ENCODE peak calls at places on chromosome 9, in eight cellular contexts. O is psoas muscle; A is CD8-positive, alpha-beta memory T cell; R is A549; D is adrenal gland; U is foreskin keratinocyte; Y is transverse colon; I is GM23248. F is an unnamed sample.

GRCh38 chr9:34279431-34279830 is 49.6 kb downstream of the KIF24 start:
- DNase-seq in D (peak; percentile 16), Y (no peak), I (peak; percentile 9), O (no peak), R (no peak), A (no peak), U (peak; percentile 40), F (peak; percentile 22)

GRCh38 chr9:36762958-36763357 is 190.3 kb downstream of the MELK start:
- DNase-seq in U (no peak), O (no peak), R (no peak), A (no peak), I (no peak), D (no peak), Y (no peak), F (no peak)

GRCh38 chr9:131406567-131407436 is 12.9 kb downstream of the PRRC2B start:
- DNase-seq in R (no peak), O (no peak), Y (no peak), I (peak; percentile 66), U (no peak), D (no peak), A (peak; percentile 39), F (no peak)

GRCh38 chr9:33300546-33300945 is 10.2 kb downstream of the NFX1 start:
- DNase-seq in O (peak; percentile 22), Y (no peak), R (no peak), I (peak; percentile 3), U (peak; percentile 10), A (no peak), D (no peak), F (no peak)

GRCh38 chr9:92196400-92196799 is 81.2 kb upstream of the SPTLC1 start:
- DNase-seq in D (no peak), I (no peak), A (no peak), R (no peak), O (no peak), U (no peak), Y (no peak), F (no peak)

GRCh38 chr9:135951889-135952663 is 9.1 kb downstream of the UBAC1 start:
- DNase-seq in R (no peak), O (peak; percentile 76), A (no peak), D (no peak), U (peak; percentile 90), I (no peak), Y (no peak), F (no peak)

GRCh38 chr9:89555426-89556375 is 49.1 kb upstream of the GADD45G start:
- DNase-seq in R (no peak), Y (no peak), U (no peak), I (no peak), O (no peak), A (no peak), D (no peak), F (no peak)

GRCh38 chr9:6759114-6759977 is 1.6 kb downstream of the KDM4C start:
- DNase-seq in I (peak; percentile 95), R (peak; percentile 38), Y (peak; percentile 29), A (peak; percentile 78), O (no peak), D (peak; percentile 24), U (peak; percentile 64), F (no peak)

GRCh38 chr9:102986425-102986824 is 8.7 kb upstream of the CYLC2 start:
- DNase-seq in U (no peak), D (no peak), O (no peak), I (no peak), R (no peak), A (no peak), Y (no peak), F (no peak)

GRCh38 chr9:3698531-3698930 is 172.7 kb upstream of the RFX3 start:
- DNase-seq in U (no peak), I (no peak), D (no peak), A (no peak), Y (no peak), R (no peak), O (no peak), F (no peak)

GRCh38 chr9:7507539-7508251 is 291.9 kb downstream of the DMAC1 start:
- DNase-seq in R (no peak), Y (no peak), I (no peak), D (no peak), A (no peak), U (no peak), O (no peak), F (no peak)

GRCh38 chr9:127783111-127783621 is 2.7 kb upstream of the CDK9 start:
- DNase-seq in A (peak; percentile 88), I (no peak), R (no peak), U (no peak), Y (peak; percentile 70), D (peak; percentile 37), O (peak; percentile 56), F (no peak)

GRCh38 chr9:31321256-31321655 is 1063.2 kb upstream of the ACO1 start:
- DNase-seq in U (no peak), A (no peak), Y (no peak), D (no peak), I (no peak), O (no peak), R (no peak), F (no peak)

GRCh38 chr9:109118802-109119438 is 827 bp downstream of the TMEM245 start:
- DNase-seq in R (no peak), U (no peak), Y (no peak), A (no peak), I (peak; percentile 48), O (no peak), D (peak; percentile 11), F (no peak)

GRCh38 chr9:109115931-109116541 is 3.7 kb downstream of the TMEM245 start:
- DNase-seq in R (no peak), I (no peak), A (no peak), D (peak; percentile 75), U (no peak), O (peak; percentile 24), Y (no peak), F (peak; percentile 39)

GRCh38 chr9:109120204-109120789 is 550 bp upstream of the TMEM245 start:
- DNase-seq in A (no peak), D (no peak), U (no peak), R (no peak), Y (no peak), I (no peak), O (no peak), F (no peak)

GRCh38 chr9:109119439-109120203 is at the start of gene TMEM245:
- DNase-seq in Y (peak; percentile 97), I (peak; percentile 99), U (peak; percentile 97), D (peak; percentile 98), O (peak; percentile 96), A (peak; percentile 96), R (peak; percentile 92), F (peak; percentile 96)

DNA sequence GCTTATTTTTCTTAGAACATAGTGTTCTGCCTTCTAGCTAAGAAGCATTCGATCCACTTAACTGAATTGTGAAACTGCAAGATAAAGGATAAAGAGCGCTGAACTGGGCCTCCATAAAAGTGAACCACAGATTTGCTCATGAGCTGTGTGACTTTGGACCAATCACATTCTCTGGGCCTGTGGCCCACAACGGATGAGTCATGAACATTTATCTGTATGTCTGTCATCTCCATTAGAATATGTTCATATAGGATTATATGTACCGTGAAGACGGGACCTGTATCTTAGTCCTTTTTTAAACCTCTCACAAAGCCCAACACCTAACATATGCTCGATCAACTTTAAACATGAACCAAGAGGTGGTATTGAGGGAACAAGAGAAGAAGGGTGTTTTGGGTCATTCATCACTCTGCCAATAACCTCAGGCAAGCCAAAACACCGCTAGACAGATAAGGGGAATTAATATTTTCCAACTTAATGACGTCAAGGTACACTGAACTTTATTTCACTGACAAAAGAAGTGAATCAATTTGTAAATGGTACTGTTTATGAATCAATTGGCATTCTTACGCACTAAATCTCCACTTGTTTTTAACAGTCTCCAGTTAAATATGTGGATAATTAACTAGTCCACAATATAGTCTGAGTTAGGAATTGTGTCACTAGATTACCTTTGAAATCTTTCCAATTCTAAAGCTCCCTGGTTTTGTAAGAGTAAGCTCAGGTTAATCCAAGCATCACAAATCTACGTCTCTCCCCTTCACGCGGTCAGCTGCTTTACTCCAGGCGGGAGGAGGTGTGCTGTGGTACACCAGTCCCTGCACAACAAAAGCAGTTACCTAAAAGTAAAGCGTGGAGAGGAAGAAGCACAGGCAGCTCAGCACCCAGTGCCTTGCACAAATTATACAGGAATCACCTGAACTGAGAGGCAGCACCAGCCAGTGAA is 1.6 kb downstream of the TMEM245 start:
- DNase-seq in U (peak; percentile 75), D (peak; percentile 86), A (peak; percentile 18), R (peak; percentile 81), Y (peak; percentile 19), I (peak; percentile 62), O (peak; percentile 29), F (peak; percentile 36)
- H3K4me1 ChIP-seq in U (peaks cover 8% of the 10 kb centered on the region), D (peaks cover 54% of the 10 kb centered on the region), A (peaks cover 58% of the 10 kb centered on the region), R (peaks cover 53% of the 10 kb centered on the region), Y (peaks cover 39% of the 10 kb centered on the region), I (peaks cover 18% of the 10 kb centered on the region), O (peaks cover 50% of the 10 kb centered on the region), F (peaks cover 5% of the 10 kb centered on the region)

GRCh38 chr9:124269556-124269955 is 11.8 kb downstream of the NEK6 start:
- DNase-seq in A (no peak), R (no peak), U (no peak), I (no peak), O (no peak), Y (no peak), D (no peak), F (no peak)
- H3K4me1 ChIP-seq in A (no peaks in the 10 kb centered on the region), R (peaks cover 41% of the 10 kb centered on the region), U (peaks cover 19% of the 10 kb centered on the region), I (peaks cover 47% of the 10 kb centered on the region), O (peaks cover 30% of the 10 kb centered on the region), Y (peaks cover 65% of the 10 kb centered on the region), D (peaks cover 18% of the 10 kb centered on the region), F (peaks cover 7% of the 10 kb centered on the region)

GRCh38 chr9:134652291-134653225 is 11.0 kb downstream of the COL5A1 start:
- DNase-seq in A (no peak), R (no peak), U (no peak), Y (no peak), I (no peak), D (no peak), O (peak; percentile 9), F (no peak)
- H3K4me1 ChIP-seq in A (no peaks in the 10 kb centered on the region), R (peaks cover 47% of the 10 kb centered on the region), U (no peaks in the 10 kb centered on the region), Y (peaks cover 20% of the 10 kb centered on the region), I (peaks cover 29% of the 10 kb centered on the region), D (peaks cover 15% of the 10 kb centered on the region), O (no peaks in the 10 kb centered on the region), F (peaks cover 43% of the 10 kb centered on the region)

GRCh38 chr9:122393284-122393983 is 22.6 kb downstream of the PTGS1 start:
- DNase-seq in O (no peak), A (no peak), Y (no peak), R (no peak), D (no peak), U (no peak), I (no peak), F (no peak)

GRCh38 chr9:122394265-122395242 is 23.7 kb downstream of the PTGS1 start:
- DNase-seq in R (no peak), D (no peak), I (peak; percentile 93), A (no peak), U (peak; percentile 33), O (peak; percentile 69), Y (peak; percentile 38), F (peak; percentile 49)

GRCh38 chr9:122389799-122390481 is 19.1 kb downstream of the PTGS1 start:
- DNase-seq in I (no peak), R (no peak), O (no peak), U (no peak), Y (no peak), D (no peak), A (no peak), F (no peak)

GRCh38 chr9:122392284-122392683 is 21.5 kb downstream of the PTGS1 start:
- DNase-seq in U (no peak), R (no peak), Y (no peak), A (no peak), O (no peak), D (no peak), I (no peak), F (no peak)

DNA sequence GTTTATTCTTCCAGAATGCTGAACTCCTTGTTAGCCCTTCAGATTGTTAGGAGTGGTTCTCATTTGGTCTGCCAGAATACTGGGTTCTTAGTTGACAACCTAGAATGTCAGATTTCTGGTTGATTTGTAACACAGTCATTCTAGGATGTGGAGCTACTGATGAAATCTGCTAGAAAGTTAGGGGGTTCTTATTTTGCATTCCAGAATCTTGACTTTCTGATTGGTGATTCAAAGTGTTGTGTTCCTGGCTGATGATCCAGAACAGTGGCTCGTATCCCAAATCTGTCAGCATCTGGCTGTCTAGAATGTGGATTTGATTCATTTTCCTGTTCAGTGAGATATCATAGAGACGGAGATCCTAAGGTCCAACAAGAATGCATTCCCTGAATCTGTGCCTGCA is 21.9 kb downstream of the PTGS1 start:
- DNase-seq in Y (no peak), O (no peak), A (no peak), D (no peak), I (peak; percentile 47), R (no peak), U (no peak), F (no peak)
- H3K4me1 ChIP-seq in Y (peaks cover 9% of the 10 kb centered on the region), O (no peaks in the 10 kb centered on the region), A (no peaks in the 10 kb centered on the region), D (no peaks in the 10 kb centered on the region), I (peaks cover 44% of the 10 kb centered on the region), R (peaks cover 12% of the 10 kb centered on the region), U (peaks cover 5% of the 10 kb centered on the region), F (no peaks in the 10 kb centered on the region)

F was measured in uterus.